ENCODE peak calls at places on chromosome 7, in six cellular contexts. One of them, this sample, is unnamed.

GRCh38 chr7:55185941-55186609 is 167.3 kb downstream of the EGFR start:
- DNase-seq in A549: peak
- DNase-seq in coronary artery: no peak
- DNase-seq in mucosa of gallbladder: peak
- DNase-seq in stimulated activated CD8-positive, alpha-beta memory T cell treated with anti-CD3 and anti-CD28 coated beads, Interleukin-15, amount 100 ng/mL, for 4 hours: no peak
- DNase-seq in NAMALWA: no peak
- DNase-seq in this sample: no peak

GRCh38 chr7:45681596-45682357 is 107.6 kb downstream of the ADCY1 start:
- DNase-seq in A549: no peak
- DNase-seq in coronary artery: peak
- DNase-seq in mucosa of gallbladder: peak
- DNase-seq in stimulated activated CD8-positive, alpha-beta memory T cell treated with anti-CD3 and anti-CD28 coated beads, Interleukin-15, amount 100 ng/mL, for 4 hours: no peak
- DNase-seq in NAMALWA: no peak
- DNase-seq in this sample: peak

GRCh38 chr7:122301858-122302745 is 2.4 kb downstream of the FEZF1 start:
- DNase-seq in A549: no peak
- DNase-seq in coronary artery: no peak
- DNase-seq in mucosa of gallbladder: no peak
- DNase-seq in stimulated activated CD8-positive, alpha-beta memory T cell treated with anti-CD3 and anti-CD28 coated beads, Interleukin-15, amount 100 ng/mL, for 4 hours: no peak
- DNase-seq in NAMALWA: no peak
- DNase-seq in this sample: no peak

GRCh38 chr7:115827305-115828045 is 203.1 kb downstream of the TFEC start:
- DNase-seq in A549: no peak
- DNase-seq in coronary artery: no peak
- DNase-seq in mucosa of gallbladder: no peak
- DNase-seq in stimulated activated CD8-positive, alpha-beta memory T cell treated with anti-CD3 and anti-CD28 coated beads, Interleukin-15, amount 100 ng/mL, for 4 hours: no peak
- DNase-seq in NAMALWA: no peak
- DNase-seq in this sample: no peak

GRCh38 chr7:4470246-4470645 is 211.8 kb upstream of the FOXK1 start:
- DNase-seq in A549: no peak
- DNase-seq in coronary artery: no peak
- DNase-seq in mucosa of gallbladder: no peak
- DNase-seq in stimulated activated CD8-positive, alpha-beta memory T cell treated with anti-CD3 and anti-CD28 coated beads, Interleukin-15, amount 100 ng/mL, for 4 hours: no peak
- DNase-seq in NAMALWA: no peak
- DNase-seq in this sample: no peak

GRCh38 chr7:17446340-17446739 is 147.9 kb downstream of the AHR start:
- DNase-seq in A549: no peak
- DNase-seq in coronary artery: no peak
- DNase-seq in mucosa of gallbladder: no peak
- DNase-seq in stimulated activated CD8-positive, alpha-beta memory T cell treated with anti-CD3 and anti-CD28 coated beads, Interleukin-15, amount 100 ng/mL, for 4 hours: no peak
- DNase-seq in NAMALWA: no peak
- DNase-seq in this sample: no peak

GRCh38 chr7:134768243-134768642 is 11.2 kb upstream of the CALD1 start:
- DNase-seq in A549: no peak
- DNase-seq in coronary artery: no peak
- DNase-seq in mucosa of gallbladder: no peak
- DNase-seq in stimulated activated CD8-positive, alpha-beta memory T cell treated with anti-CD3 and anti-CD28 coated beads, Interleukin-15, amount 100 ng/mL, for 4 hours: no peak
- DNase-seq in NAMALWA: no peak
- DNase-seq in this sample: no peak

GRCh38 chr7:43621729-43622448 is 39.0 kb downstream of the STK17A start:
- DNase-seq in A549: no peak
- DNase-seq in coronary artery: no peak
- DNase-seq in mucosa of gallbladder: no peak
- DNase-seq in stimulated activated CD8-positive, alpha-beta memory T cell treated with anti-CD3 and anti-CD28 coated beads, Interleukin-15, amount 100 ng/mL, for 4 hours: no peak
- DNase-seq in NAMALWA: no peak
- DNase-seq in this sample: no peak

GRCh38 chr7:4190021-4190981 is 491.8 kb upstream of the FOXK1 start:
- DNase-seq in A549: no peak
- DNase-seq in coronary artery: no peak
- DNase-seq in mucosa of gallbladder: no peak
- DNase-seq in stimulated activated CD8-positive, alpha-beta memory T cell treated with anti-CD3 and anti-CD28 coated beads, Interleukin-15, amount 100 ng/mL, for 4 hours: no peak
- DNase-seq in NAMALWA: no peak
- DNase-seq in this sample: no peak

GRCh38 chr7:90540406-90540805 is 55.7 kb upstream of the CDK14 start:
- DNase-seq in A549: no peak
- DNase-seq in coronary artery: no peak
- DNase-seq in mucosa of gallbladder: no peak
- DNase-seq in stimulated activated CD8-positive, alpha-beta memory T cell treated with anti-CD3 and anti-CD28 coated beads, Interleukin-15, amount 100 ng/mL, for 4 hours: no peak
- DNase-seq in NAMALWA: no peak
- DNase-seq in this sample: no peak

GRCh38 chr7:112160771-112161150 is 45.4 kb downstream of the DOCK4 start:
- DNase-seq in A549: peak
- DNase-seq in coronary artery: no peak
- DNase-seq in mucosa of gallbladder: no peak
- DNase-seq in stimulated activated CD8-positive, alpha-beta memory T cell treated with anti-CD3 and anti-CD28 coated beads, Interleukin-15, amount 100 ng/mL, for 4 hours: no peak
- DNase-seq in NAMALWA: no peak
- DNase-seq in this sample: no peak

GRCh38 chr7:22394739-22395138 is 37.8 kb upstream of the RAPGEF5 start:
- DNase-seq in A549: no peak
- DNase-seq in coronary artery: no peak
- DNase-seq in mucosa of gallbladder: no peak
- DNase-seq in stimulated activated CD8-positive, alpha-beta memory T cell treated with anti-CD3 and anti-CD28 coated beads, Interleukin-15, amount 100 ng/mL, for 4 hours: no peak
- DNase-seq in NAMALWA: no peak
- DNase-seq in this sample: no peak

GRCh38 chr7:2150445-2150815 is 82.3 kb downstream of the MAD1L1 start:
- DNase-seq in A549: no peak
- DNase-seq in coronary artery: no peak
- DNase-seq in mucosa of gallbladder: no peak
- DNase-seq in stimulated activated CD8-positive, alpha-beta memory T cell treated with anti-CD3 and anti-CD28 coated beads, Interleukin-15, amount 100 ng/mL, for 4 hours: no peak
- DNase-seq in NAMALWA: no peak
- DNase-seq in this sample: no peak

GRCh38 chr7:39510738-39511372 is 55.3 kb upstream of the YAE1 start:
- DNase-seq in A549: no peak
- DNase-seq in coronary artery: no peak
- DNase-seq in mucosa of gallbladder: no peak
- DNase-seq in stimulated activated CD8-positive, alpha-beta memory T cell treated with anti-CD3 and anti-CD28 coated beads, Interleukin-15, amount 100 ng/mL, for 4 hours: no peak
- DNase-seq in NAMALWA: no peak
- DNase-seq in this sample: no peak

GRCh38 chr7:84384417-84384816 is 189.8 kb upstream of the SEMA3A start:
- DNase-seq in A549: no peak
- DNase-seq in coronary artery: no peak
- DNase-seq in mucosa of gallbladder: no peak
- DNase-seq in stimulated activated CD8-positive, alpha-beta memory T cell treated with anti-CD3 and anti-CD28 coated beads, Interleukin-15, amount 100 ng/mL, for 4 hours: no peak
- DNase-seq in NAMALWA: no peak
- DNase-seq in this sample: peak

GRCh38 chr7:98619450-98620321 is 2.6 kb downstream of the NPTX2 start:
- DNase-seq in A549: peak
- DNase-seq in coronary artery: no peak
- DNase-seq in mucosa of gallbladder: no peak
- DNase-seq in stimulated activated CD8-positive, alpha-beta memory T cell treated with anti-CD3 and anti-CD28 coated beads, Interleukin-15, amount 100 ng/mL, for 4 hours: no peak
- DNase-seq in NAMALWA: no peak
- DNase-seq in this sample: peak

GRCh38 chr7:79553811-79554555 is 100.5 kb upstream of the MAGI2 start:
- DNase-seq in A549: peak
- DNase-seq in coronary artery: no peak
- DNase-seq in mucosa of gallbladder: no peak
- DNase-seq in stimulated activated CD8-positive, alpha-beta memory T cell treated with anti-CD3 and anti-CD28 coated beads, Interleukin-15, amount 100 ng/mL, for 4 hours: no peak
- DNase-seq in NAMALWA: no peak
- DNase-seq in this sample: no peak

GRCh38 chr7:1229334-1229935 is 3.2 kb upstream of the UNCX start:
- DNase-seq in A549: no peak
- DNase-seq in coronary artery: no peak
- DNase-seq in mucosa of gallbladder: no peak
- DNase-seq in stimulated activated CD8-positive, alpha-beta memory T cell treated with anti-CD3 and anti-CD28 coated beads, Interleukin-15, amount 100 ng/mL, for 4 hours: no peak
- DNase-seq in NAMALWA: no peak
- DNase-seq in this sample: no peak

GRCh38 chr7:129370812-129371211 is 63.4 kb upstream of the STRIP2 start:
- DNase-seq in A549: peak
- DNase-seq in coronary artery: no peak
- DNase-seq in mucosa of gallbladder: no peak
- DNase-seq in stimulated activated CD8-positive, alpha-beta memory T cell treated with anti-CD3 and anti-CD28 coated beads, Interleukin-15, amount 100 ng/mL, for 4 hours: no peak
- DNase-seq in NAMALWA: no peak
- DNase-seq in this sample: no peak

GRCh38 chr7:121002755-121003114 is 14.2 kb downstream of the CPED1 start:
- DNase-seq in A549: no peak
- DNase-seq in coronary artery: no peak
- DNase-seq in mucosa of gallbladder: no peak
- DNase-seq in stimulated activated CD8-positive, alpha-beta memory T cell treated with anti-CD3 and anti-CD28 coated beads, Interleukin-15, amount 100 ng/mL, for 4 hours: no peak
- DNase-seq in NAMALWA: no peak
- DNase-seq in this sample: no peak

GRCh38 chr7:116180302-116180701 is 30.0 kb upstream of the TES start:
- DNase-seq in A549: peak
- DNase-seq in coronary artery: no peak
- DNase-seq in mucosa of gallbladder: no peak
- DNase-seq in stimulated activated CD8-positive, alpha-beta memory T cell treated with anti-CD3 and anti-CD28 coated beads, Interleukin-15, amount 100 ng/mL, for 4 hours: no peak
- DNase-seq in NAMALWA: peak
- DNase-seq in this sample: peak